ENCODE peak calls at places on chromosomes 2 and 18, in five cellular contexts. D is GM12878, W is HCT116, A is HepG2, F is H1. V is an unnamed sample. For H3K27me3, the result is how much of the 10 kb centered on the place peaks cover.

GRCh38 chr2:190615555-190616200 is 33.2 kb upstream of the NAB1 start:
- DNase-seq in D (no peak), W (no peak), A (no peak), F (peak), V (no peak)

GRCh38 chr2:239912171-239912937 is 112.8 kb downstream of the NDUFA10 start:
- DNase-seq in D (no peak), W (no peak), A (no peak), F (no peak), V (no peak)

GRCh38 chr2:190696792-190697398 is 48.0 kb downstream of the NAB1 start:
- DNase-seq in D (no peak), W (no peak), A (peak), F (no peak), V (no peak)

GRCh38 chr2:134454426-134454825 is 200.6 kb downstream of the MGAT5 start:
- DNase-seq in D (no peak), W (no peak), A (no peak), F (no peak), V (no peak)

GRCh38 chr2:10987439-10987838 is 75.7 kb downstream of the KCNF1 start:
- DNase-seq in D (no peak), W (no peak), A (no peak), F (no peak), V (no peak)

GRCh38 chr18:9750606-9751304 is 42.7 kb downstream of the RAB31 start:
- DNase-seq in D (no peak), W (no peak), A (no peak), F (no peak), V (no peak)

GRCh38 chr18:57544958-57545661 is 41.4 kb downstream of the FECH start:
- DNase-seq in D (peak), W (no peak), A (no peak), F (no peak), V (no peak)

GRCh38 chr2:79876430-79876829 is 363.6 kb downstream of the CTNNA2 start:
- DNase-seq in D (no peak), W (no peak), A (peak), F (no peak), V (no peak)

GRCh38 chr2:23377772-23378171 is 7.2 kb upstream of the KLHL29 start:
- DNase-seq in D (no peak), W (no peak), A (no peak), F (no peak), V (no peak)

GRCh38 chr18:44626807-44627206 is 53.9 kb upstream of the SETBP1 start:
- DNase-seq in D (no peak), W (no peak), A (no peak), F (no peak), V (no peak)

GRCh38 chr2:110993557-110994231 is 127.0 kb upstream of the BCL2L11 start:
- DNase-seq in D (no peak), W (no peak), A (no peak), F (no peak), V (no peak)

GRCh38 chr2:134917219-134917957 is 1.2 kb upstream of the CCNT2 start:
- DNase-seq in D (no peak), W (no peak), A (peak), F (no peak), V (no peak)

GRCh38 chr2:175282300-175282699 is 100.8 kb upstream of the ATP5MC3 start:
- DNase-seq in D (no peak), W (peak), A (peak), F (no peak), V (peak)

GRCh38 chr18:80238651-80239260 is 8.6 kb downstream of the PARD6G start:
- DNase-seq in D (no peak), W (no peak), A (no peak), F (no peak), V (no peak)

GRCh38 chr18:55236150-55236931 is 277.1 kb upstream of the CCDC68 start:
- DNase-seq in D (no peak), W (no peak), A (no peak), F (no peak), V (no peak)

GRCh38 chr2:129707800-129708199 is 271.7 kb upstream of the RAB6C start:
- DNase-seq in D (no peak), W (no peak), A (no peak), F (no peak), V (no peak)

GRCh38 chr2:237623428-237624403 is 3.7 kb upstream of the LRRFIP1 start:
- DNase-seq in D (no peak), W (no peak), A (no peak), F (no peak), V (no peak)

GRCh38 chr2:88590998-88591613 is 36.2 kb downstream of the EIF2AK3 start:
- DNase-seq in D (peak), W (peak), A (peak), F (no peak), V (peak)

GRCh38 chr2:33266467-33266866 is 210.0 kb upstream of the RASGRP3 start:
- DNase-seq in D (no peak), W (no peak), A (no peak), F (no peak), V (no peak)

GRCh38 chr2:10521356-10521755 is 73.2 kb upstream of the ODC1 start:
- DNase-seq in D (no peak), W (no peak), A (no peak), F (no peak), V (no peak)

GRCh38 chr2:213726101-213726500 is 441.8 kb downstream of the SPAG16 start:
- DNase-seq in D (no peak), W (no peak), A (no peak), F (no peak), V (no peak)

GRCh38 chr2:103887625-103888024 is 966.3 kb upstream of the POU3F3 start:
- DNase-seq in D (no peak), W (no peak), A (no peak), F (no peak), V (no peak)

GRCh38 chr2:63840081-63840784 is 1.5 kb upstream of the UGP2 start:
- DNase-seq in D (no peak), W (no peak), A (no peak), F (no peak), V (no peak)

GRCh38 chr2:241081643-241082337 is 20.3 kb downstream of the MTERF4 start:
- DNase-seq in D (no peak), W (no peak), A (no peak), F (no peak), V (no peak)

GRCh38 chr2:173051463-173051862 is 24.2 kb upstream of the MAP3K20 start:
- DNase-seq in D (no peak), W (no peak), A (no peak), F (no peak), V (no peak)

GRCh38 chr2:109719871-109720270 is 74.2 kb upstream of the RGPD5 start:
- DNase-seq in D (no peak), W (no peak), A (no peak), F (no peak), V (no peak)

GRCh38 chr2:237429761-237430160 is 15.8 kb upstream of the COL6A3 start:
- DNase-seq in D (no peak), W (no peak), A (no peak), F (no peak), V (no peak)

GRCh38 chr2:164014068-164014577 is 278.3 kb upstream of the FIGN start:
- DNase-seq in D (no peak), W (no peak), A (no peak), F (no peak), V (no peak)

GRCh38 chr2:70966681-70967080 is 11.7 kb upstream of the ANKRD53 start:
- DNase-seq in D (no peak), W (no peak), A (no peak), F (no peak), V (no peak)

GRCh38 chr2:239206851-239207250 is 194.0 kb downstream of the HDAC4 start:
- DNase-seq in D (no peak), W (no peak), A (no peak), F (no peak), V (no peak)

GRCh38 chr2:2590796-2591541 is 259.9 kb upstream of the MYT1L start:
- DNase-seq in D (no peak), W (no peak), A (no peak), F (no peak), V (no peak)

GRCh38 chr2:96945011-96945410 is 41.4 kb downstream of the FAM178B start:
- DNase-seq in D (no peak), W (no peak), A (no peak), F (no peak), V (no peak)

GRCh38 chr2:161030260-161031063 is 129.8 kb upstream of the TANK start:
- DNase-seq in D (no peak), W (no peak), A (peak), F (no peak), V (no peak)

DNA sequence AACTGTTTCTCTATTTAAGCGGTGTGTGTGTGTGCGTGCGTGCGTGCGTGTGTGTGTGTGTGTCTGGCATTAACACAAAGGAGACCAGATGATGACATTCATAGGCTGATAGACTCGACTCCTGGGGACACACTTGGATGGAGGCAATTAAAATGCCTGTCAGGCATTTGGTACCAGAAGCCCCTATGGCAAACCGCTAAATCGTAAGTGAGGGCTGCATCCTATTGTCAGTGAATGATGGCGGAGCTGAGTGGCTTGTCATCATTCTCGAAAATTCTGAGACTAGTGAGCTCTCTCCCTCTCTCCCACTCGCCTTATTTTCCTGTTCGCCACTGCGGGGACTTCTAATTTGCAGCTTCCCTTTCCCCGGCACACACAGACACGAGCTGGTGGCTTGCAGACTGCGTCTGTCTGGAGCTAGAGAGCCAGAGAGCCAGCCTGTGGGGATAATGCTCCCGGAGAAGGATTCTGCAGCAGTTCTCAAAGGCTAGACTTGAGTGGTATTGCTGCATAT is 155.4 kb downstream of the MAP2 start:
- DNase-seq in D (no peak), W (no peak), A (no peak), F (no peak), V (no peak)
- TF ChIP-seq SIN3A in D (no peak), W (no peak), A (no peak), F (no peak), V (no peak)

GRCh38 chr2:120341977-120342376 is 4.0 kb upstream of the INHBB start:
- DNase-seq in D (no peak), W (no peak), A (no peak), F (no peak), V (no peak)

GRCh38 chr2:120343100-120343432 is 2.9 kb upstream of the INHBB start:
- DNase-seq in D (no peak), W (no peak), A (no peak), F (no peak), V (no peak)

GRCh38 chr2:120343433-120344105 is 2.4 kb upstream of the INHBB start:
- DNase-seq in D (no peak), W (peak), A (peak), F (peak), V (peak)

GRCh38 chr2:120344214-120344990 is 1.5 kb upstream of the INHBB start:
- DNase-seq in D (no peak), W (no peak), A (no peak), F (no peak), V (no peak)

GRCh38 chr2:120342451-120342850 is 3.5 kb upstream of the INHBB start:
- DNase-seq in D (no peak), W (no peak), A (no peak), F (no peak), V (no peak)
- H3K27me3 ChIP-seq in D (under half), W (under half), A (half or more), F (under half), V (under half)

GRCh38 chr2:178193496-178193822 is 853 bp upstream of the OSBPL6 start:
- DNase-seq in D (no peak), W (no peak), A (peak), F (no peak), V (no peak)
- H3K27ac ChIP-seq in D (no peak), W (peak), A (no peak), F (no peak), V (no peak)

DNA sequence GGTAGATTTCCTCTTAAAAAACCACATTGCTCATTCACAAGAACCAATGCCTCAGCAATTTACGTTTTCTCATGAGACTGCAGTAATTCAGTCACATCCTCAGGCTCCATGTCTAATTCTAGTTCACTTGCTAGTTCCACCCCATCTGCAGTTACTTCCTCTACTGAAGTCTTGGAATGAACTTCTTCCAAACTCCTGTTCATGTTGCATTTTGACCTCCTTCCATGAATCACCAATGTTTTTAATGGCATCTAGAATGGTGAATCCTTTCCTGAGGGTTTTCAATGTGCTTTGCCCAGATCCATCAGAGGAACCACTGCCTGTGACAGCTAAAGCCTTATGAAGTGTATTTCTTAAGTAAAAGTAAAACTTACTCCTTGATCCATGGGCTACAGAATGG is 35.9 kb downstream of the PRELID3A start:
- DNase-seq in D (no peak), W (no peak), A (no peak), F (no peak), V (no peak)
- TF ChIP-seq SIN3A in D (no peak), W (no peak), A (no peak), F (no peak), V (no peak)

V was measured in Panc1.